ENCODE peak calls at places on chromosomes 16 and 17, in seven cellular contexts. K is smooth muscle cell of the brain vasculature; P is stimulated activated CD4-positive, alpha-beta T cell treated with anti-CD3 and anti-CD28 coated beads, Interleukin-1b, Interleukin-23, amount 100 ng/mL, for 1 hour; D is NCI-H1436 treated with DMSO at 0.1 percent for 48 hours; L is left cardiac atrium; O is H4; M is endothelial cell of umbilical vein. Z is an unnamed sample.

GRCh38 chr17:73210002-73210678 is 17.3 kb downstream of the COG1 start:
- DNase-seq in P (no peak), K (no peak), L (no peak), D (no peak), O (no peak), M (no peak), Z (no peak)

GRCh38 chr17:71769850-71770249 is 351.0 kb upstream of the SOX9 start:
- DNase-seq in D (no peak), L (no peak), O (no peak), K (no peak), M (no peak), P (no peak), Z (no peak)

GRCh38 chr17:4368341-4368740 is 1.9 kb upstream of the UBE2G1 start:
- DNase-seq in P (no peak), D (no peak), K (no peak), O (no peak), L (no peak), M (no peak), Z (no peak)

GRCh38 chr16:11328172-11329079 is 16.8 kb upstream of the RMI2 start:
- DNase-seq in O (peak), M (peak), P (peak), D (no peak), L (peak), K (peak), Z (no peak)

GRCh38 chr16:85254051-85254450 is 141.8 kb upstream of the CIBAR2 start:
- DNase-seq in O (no peak), K (no peak), P (no peak), L (no peak), D (no peak), M (no peak), Z (no peak)

GRCh38 chr17:39235555-39236221 is 9.9 kb upstream of the STAC2 start:
- DNase-seq in P (no peak), D (peak), K (no peak), O (peak), M (peak), L (no peak), Z (peak)

GRCh38 chr17:40958086-40958953 is 8.4 kb downstream of the KRT39 start:
- DNase-seq in M (no peak), K (no peak), O (no peak), L (no peak), P (no peak), D (no peak), Z (no peak)

GRCh38 chr17:80798595-80799552 is 192.8 kb upstream of the CHMP6 start:
- DNase-seq in K (no peak), D (no peak), M (no peak), P (no peak), L (no peak), O (no peak), Z (no peak)

GRCh38 chr17:58529275-58529674 is 14.8 kb upstream of the MTMR4 start:
- DNase-seq in D (no peak), L (no peak), P (no peak), K (no peak), M (peak), O (no peak), Z (no peak)

GRCh38 chr16:30335598-30336474 is 19.3 kb downstream of the CD2BP2 start:
- DNase-seq in P (no peak), D (no peak), O (peak), M (no peak), K (no peak), L (no peak), Z (peak)

GRCh38 chr17:29642171-29642611 is 19.5 kb upstream of the CORO6 start:
- DNase-seq in K (no peak), P (no peak), O (no peak), D (peak), L (no peak), M (peak), Z (no peak)

GRCh38 chr17:74519951-74520553 is 11.2 kb downstream of the CD300LB start:
- DNase-seq in D (no peak), L (no peak), M (no peak), K (no peak), O (no peak), P (no peak), Z (peak)

GRCh38 chr16:81939164-81940067 is 71.9 kb downstream of the SDR42E1 start:
- DNase-seq in L (no peak), O (no peak), M (peak), D (no peak), P (no peak), K (no peak), Z (no peak)

GRCh38 chr17:50817142-50817751 is 18.1 kb upstream of the WFIKKN2 start:
- DNase-seq in O (no peak), K (no peak), P (peak), L (peak), M (no peak), D (no peak), Z (peak)

GRCh38 chr16:48282636-48283263 is 35.4 kb upstream of the ABCC11 start:
- DNase-seq in O (no peak), L (no peak), D (no peak), P (no peak), M (no peak), K (no peak), Z (no peak)

GRCh38 chr17:40499551-40500189 is 1.8 kb downstream of the TNS4 start:
- DNase-seq in P (no peak), O (peak), D (no peak), M (peak), K (no peak), L (peak), Z (peak)

GRCh38 chr17:10614536-10615155 is 42.5 kb downstream of the MYH3 start:
- DNase-seq in O (peak), D (no peak), M (peak), P (no peak), L (peak), K (peak), Z (no peak)

GRCh38 chr16:85138825-85139627 is 26.8 kb upstream of the CIBAR2 start:
- DNase-seq in K (no peak), L (no peak), O (no peak), M (no peak), P (no peak), D (peak), Z (no peak)

GRCh38 chr17:34562387-34562786 is 17.0 kb upstream of the TMEM132E start:
- DNase-seq in M (no peak), P (no peak), D (no peak), O (no peak), K (no peak), L (no peak), Z (no peak)

GRCh38 chr17:57915980-57916757 is 39.0 kb downstream of the CUEDC1 start:
- DNase-seq in P (no peak), L (no peak), O (no peak), D (no peak), K (no peak), M (no peak), Z (no peak)

GRCh38 chr16:86856946-86857586 is 278.7 kb downstream of the FOXL1 start:
- DNase-seq in D (no peak), M (no peak), O (no peak), L (no peak), P (no peak), K (no peak), Z (no peak)

GRCh38 chr16:27402964-27403600 is 1.1 kb downstream of the IL21R start:
- DNase-seq in D (no peak), O (no peak), K (no peak), M (no peak), P (no peak), L (no peak), Z (no peak)

GRCh38 chr16:84924339-84925091 is 86.8 kb downstream of the ZDHHC7 start:
- DNase-seq in L (peak), O (no peak), M (no peak), P (no peak), K (no peak), D (no peak), Z (peak)